ENCODE peak calls at places on chromosome 19, in five cellular contexts. I is astrocyte of the spinal cord, F is tibial artery, Q is foreskin fibroblast, O is IMR-90. M is an unnamed sample.
A peak's percentile ranks its signal among the peaks of the same experiment; 100 is the strongest.

GRCh38 chr19:17874423-17875135 is 2.8 kb downstream of the SLC5A5 start:
- DNase-seq in F (no peak), O (no peak), I (no peak), Q (no peak), M (no peak)

GRCh38 chr19:29678484-29679106 is 13.3 kb downstream of the PLEKHF1 start:
- DNase-seq in F (peak; percentile 86), Q (peak; percentile 71), O (no peak), I (no peak), M (no peak)

GRCh38 chr19:50657672-50658437 is 8.6 kb downstream of the C19orf81 start:
- DNase-seq in Q (peak; percentile 95), I (peak; percentile 88), O (peak; percentile 98), F (peak; percentile 70), M (peak; percentile 96)

GRCh38 chr19:30310806-30311121 is 61.4 kb upstream of the ZNF536 start:
- DNase-seq in Q (no peak), F (no peak), O (no peak), I (no peak), M (no peak)

GRCh38 chr19:42178791-42179500 is 38.5 kb downstream of the DEDD2 start:
- DNase-seq in Q (no peak), O (no peak), I (no peak), F (no peak), M (no peak)

GRCh38 chr19:35171730-35172129 is 17.2 kb downstream of the FXYD5 start:
- DNase-seq in I (no peak), O (no peak), F (no peak), Q (no peak), M (no peak)

GRCh38 chr19:8096071-8096470 is 43.5 kb downstream of the CCL25 start:
- DNase-seq in F (no peak), O (no peak), Q (no peak), I (no peak), M (no peak)

GRCh38 chr19:49887037-49887652 is 9.5 kb downstream of the IL4I1 start:
- DNase-seq in Q (no peak), I (no peak), O (no peak), F (no peak), M (no peak)

GRCh38 chr19:55526216-55527196 is 10.4 kb downstream of the SBK2 start:
- DNase-seq in I (peak; percentile 50), O (peak; percentile 87), F (no peak), Q (peak; percentile 80), M (peak; percentile 85)

GRCh38 chr19:45403781-45404556 is 900 bp downstream of the PPP1R13L start:
- DNase-seq in Q (peak; percentile 63), I (peak; percentile 22), F (peak; percentile 45), O (no peak), M (peak; percentile 54)

GRCh38 chr19:9054768-9055167 is 32.1 kb upstream of the OR1M1 start:
- DNase-seq in F (no peak), Q (no peak), O (no peak), I (no peak), M (no peak)

GRCh38 chr19:38964738-38965137 is 10.8 kb downstream of the FBXO17 start:
- DNase-seq in F (no peak), Q (no peak), O (no peak), I (no peak), M (no peak)

GRCh38 chr19:34306213-34306661 is 51.9 kb downstream of the GARRE1 start:
- DNase-seq in Q (no peak), F (no peak), I (no peak), O (no peak), M (no peak)

GRCh38 chr19:46218160-46218559 is 11.4 kb upstream of the IGFL1 start:
- DNase-seq in Q (peak; percentile 24), I (peak; percentile 29), F (no peak), O (peak; percentile 6), M (peak; percentile 31)

GRCh38 chr19:57099199-57099661 is 20.6 kb upstream of the USP29 start:
- DNase-seq in Q (peak; percentile 52), O (peak; percentile 35), I (no peak), F (peak; percentile 25), M (peak; percentile 61)

GRCh38 chr19:28701491-28701890 is 511.5 kb downstream of the UQCRFS1 start:
- DNase-seq in F (no peak), O (no peak), I (peak; percentile 73), Q (peak; percentile 34), M (peak; percentile 70)

GRCh38 chr19:44644391-44645016 is 794 bp downstream of the PVR start:
- DNase-seq in I (peak; percentile 48), F (no peak), O (peak; percentile 49), Q (peak; percentile 56), M (peak; percentile 41)

GRCh38 chr19:34171539-34171876 is 796 bp upstream of the LSM14A start:
- DNase-seq in Q (peak; percentile 89), I (peak; percentile 64), O (peak; percentile 93), F (no peak), M (no peak)

GRCh38 chr19:33558846-33559245 is 37.3 kb upstream of the PEPD start:
- DNase-seq in Q (peak; percentile 14), I (no peak), F (no peak), O (no peak), M (no peak)

GRCh38 chr19:49988007-49988406 is 27.0 kb upstream of the SIGLEC11 start:
- DNase-seq in F (no peak), O (no peak), I (no peak), Q (no peak), M (no peak)

GRCh38 chr19:30237146-30237545 is 135.0 kb upstream of the ZNF536 start:
- DNase-seq in F (no peak), I (no peak), Q (no peak), O (no peak), M (no peak)

DNA sequence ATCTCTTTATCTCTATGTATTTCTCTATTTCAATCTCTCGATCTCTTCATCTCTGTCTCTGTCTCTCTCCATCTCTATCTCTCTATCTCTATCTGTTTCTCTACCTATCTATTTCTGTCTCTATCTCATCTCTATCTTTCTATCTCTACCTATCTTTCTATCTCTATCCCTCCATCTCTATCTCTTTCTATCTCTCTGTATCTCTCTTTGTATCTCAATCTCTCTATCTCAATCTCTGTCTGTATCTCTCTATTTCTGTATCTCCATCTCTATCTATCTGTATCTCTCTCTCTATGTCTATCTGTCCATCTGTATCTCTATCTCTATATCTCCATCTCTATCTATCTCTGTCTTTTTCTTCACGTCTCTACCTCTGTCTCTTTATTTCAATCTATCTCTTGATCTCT is 25.2 kb downstream of the TNFSF9 start:
- DNase-seq in I (no peak), F (no peak), Q (no peak), O (no peak), M (no peak)
- TF ChIP-seq CTCF in I (no peak), F (no peak), Q (no peak), O (no peak), M (no peak)

GRCh38 chr19:13154241-13154778 is 4.1 kb downstream of the IER2 start:
- DNase-seq in O (peak; percentile 95), F (peak; percentile 97), I (peak; percentile 92), Q (peak; percentile 98), M (peak; percentile 96)

GRCh38 chr19:13152356-13152853 is 2.2 kb downstream of the IER2 start:
- DNase-seq in I (no peak), F (no peak), Q (no peak), O (no peak), M (no peak)

GRCh38 chr19:13152854-13153626 is 2.8 kb downstream of the IER2 start:
- DNase-seq in O (peak; percentile 93), Q (peak; percentile 98), I (peak; percentile 96), F (peak; percentile 95), M (peak; percentile 98)

GRCh38 chr19:13154911-13155471 is 4.8 kb downstream of the IER2 start:
- DNase-seq in O (peak; percentile 65), F (peak; percentile 72), I (peak; percentile 59), Q (peak; percentile 69), M (no peak)

GRCh38 chr19:13153627-13154240 is 3.5 kb downstream of the IER2 start:
- DNase-seq in Q (peak; percentile 68), O (no peak), F (no peak), I (peak; percentile 49), M (peak; percentile 41)
- H3K4me3 ChIP-seq in Q (peak overlapping the region; percentile 77), O (peak overlapping the region; percentile 82), F (peak overlapping the region; percentile 98), I (peak overlapping the region; percentile 98), M (peak overlapping the region; percentile 89)

GRCh38 chr19:5563008-5563431 is 4.7 kb downstream of the TINCR start:
- DNase-seq in O (no peak), F (no peak), Q (no peak), I (no peak), M (no peak)
- TF ChIP-seq CTCF in O (no peak), F (no peak), Q (no peak), I (peak; percentile 12), M (no peak)

DNA sequence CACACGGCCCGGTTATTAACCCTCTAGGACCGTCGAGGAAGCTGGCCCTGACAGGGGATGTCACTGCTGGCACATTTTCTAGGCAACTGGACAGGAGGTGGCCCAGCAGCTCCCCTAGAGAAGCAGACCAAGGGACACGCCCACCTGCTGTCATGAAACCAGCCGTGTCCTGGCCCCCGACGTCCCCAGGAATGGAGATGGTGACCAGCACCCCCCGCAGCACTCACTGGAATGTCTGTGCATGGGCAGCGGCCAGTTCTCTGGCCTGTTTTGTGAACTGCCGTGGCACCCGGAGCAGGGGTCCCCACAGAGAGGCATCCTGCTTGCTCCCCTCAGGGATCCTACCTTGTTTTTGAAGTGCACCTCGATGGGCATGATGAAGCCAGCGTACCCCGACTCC is 17.9 kb downstream of the MLLT1 start:
- DNase-seq in F (no peak), Q (no peak), O (no peak), I (no peak), M (no peak)
- H3K4me3 ChIP-seq in F (no peak overlapping the region), Q (no peak overlapping the region), O (no peak overlapping the region), I (no peak overlapping the region), M (no peak overlapping the region)

DNA sequence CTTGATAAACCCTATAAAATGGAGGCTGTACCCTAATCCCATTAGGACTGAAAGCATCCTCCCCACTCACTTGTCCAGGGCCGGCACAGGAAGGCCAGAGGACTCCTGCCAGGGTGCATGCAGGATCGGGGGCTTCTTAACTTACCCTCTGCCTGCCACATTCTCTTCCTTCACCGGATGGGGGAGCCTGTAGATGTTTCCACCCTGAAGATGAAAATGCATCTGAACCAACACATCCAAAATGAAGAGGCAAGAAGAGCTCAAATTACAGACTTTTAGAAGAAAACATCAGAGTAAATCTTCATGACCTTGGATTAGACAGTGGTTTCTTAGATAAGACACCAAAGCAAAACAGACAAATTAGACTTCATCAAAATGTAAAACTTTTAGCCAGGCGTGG is 25.9 kb upstream of the NAPA start:
- DNase-seq in Q (peak; percentile 68), I (peak; percentile 48), F (no peak), O (peak; percentile 51), M (peak; percentile 66)
- TF ChIP-seq CTCF in Q (peak; percentile 43), I (peak; percentile 59), F (peak; percentile 28), O (peak; percentile 44), M (peak; percentile 41)

GRCh38 chr19:15426485-15427349 is 7.9 kb upstream of the AKAP8L start:
- DNase-seq in O (no peak), I (no peak), Q (no peak), F (no peak), M (no peak)
- H3K4me3 ChIP-seq in O (no peak overlapping the region), I (no peak overlapping the region), Q (no peak overlapping the region), F (no peak overlapping the region), M (no peak overlapping the region)

GRCh38 chr19:3434630-3435553 is 45.4 kb downstream of the SMIM24 start:
- DNase-seq in O (peak; percentile 93), F (peak; percentile 95), Q (peak; percentile 99), I (peak; percentile 96), M (peak; percentile 98)
- TF ChIP-seq CTCF in O (no peak), F (peak; percentile 13), Q (no peak), I (no peak), M (peak; percentile 2)

DNA sequence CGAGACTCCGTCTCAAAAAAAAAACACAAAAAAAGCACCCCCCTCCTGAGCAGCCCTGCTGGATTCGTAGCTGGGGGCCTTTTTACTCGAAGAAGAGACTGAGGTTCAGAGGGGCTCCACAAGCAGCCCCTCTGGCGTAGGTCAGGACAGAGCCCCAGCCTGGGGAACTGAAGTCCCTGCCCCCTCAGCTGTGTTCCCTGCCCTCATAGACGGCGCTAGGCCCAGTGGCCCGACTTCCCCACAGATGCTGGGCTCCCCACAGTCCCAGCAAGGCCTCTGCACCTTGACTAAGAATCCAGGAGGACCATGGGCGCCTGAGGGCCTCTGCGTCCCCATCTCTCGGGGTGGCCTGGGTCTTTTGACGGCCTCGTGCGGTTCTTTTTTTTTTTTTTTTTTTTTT is 1.1 kb upstream of the MISP start:
- DNase-seq in I (no peak), F (no peak), O (no peak), Q (no peak), M (no peak)
- H3K4me3 ChIP-seq in I (no peak overlapping the region), F (no peak overlapping the region), O (no peak overlapping the region), Q (no peak overlapping the region), M (no peak overlapping the region)